ENCODE peak calls at places on chromosomes 7 and 10, in four cellular contexts. One of them, this sample, is unnamed.
A peak's percentile ranks its signal among the peaks of the same experiment; 100 is the strongest.

GRCh38 chr10:69278446-69278963 is at the start of gene HK1:
- DNase-seq in A549: no peak
- DNase-seq in K562: no peak
- DNase-seq in HepG2: no peak
- DNase-seq in this sample: no peak

GRCh38 chr7:20222219-20222828 is 5.1 kb upstream of the MACC1 start:
- DNase-seq in HepG2: no peak
- DNase-seq in K562: peak; percentile 6
- DNase-seq in A549: no peak
- DNase-seq in this sample: no peak

GRCh38 chr7:122528879-122529481 is 169.9 kb downstream of the RNF133 start:
- DNase-seq in A549: peak; percentile 43
- DNase-seq in K562: peak; percentile 45
- DNase-seq in HepG2: peak; percentile 21
- DNase-seq in this sample: peak; percentile 37

GRCh38 chr10:50739618-50740350 is at the start of gene ASAH2B:
- DNase-seq in HepG2: peak; percentile 78
- DNase-seq in A549: peak; percentile 87
- DNase-seq in K562: peak; percentile 93
- DNase-seq in this sample: peak; percentile 74

GRCh38 chr10:68601490-68602265 is 41.5 kb downstream of the TET1 start:
- DNase-seq in HepG2: no peak
- DNase-seq in A549: no peak
- DNase-seq in K562: no peak
- DNase-seq in this sample: no peak

GRCh38 chr7:110604206-110604605 is 486.7 kb upstream of the LRRN3 start:
- DNase-seq in HepG2: no peak
- DNase-seq in K562: no peak
- DNase-seq in A549: no peak
- DNase-seq in this sample: no peak

GRCh38 chr10:13928362-13928921 is 341.7 kb downstream of the PRPF18 start:
- DNase-seq in A549: no peak
- DNase-seq in K562: no peak
- DNase-seq in HepG2: no peak
- DNase-seq in this sample: no peak

GRCh38 chr7:154503962-154504550 is 451.9 kb downstream of the DPP6 start:
- DNase-seq in K562: peak; percentile 57
- DNase-seq in HepG2: peak; percentile 19
- DNase-seq in A549: peak; percentile 41
- DNase-seq in this sample: peak; percentile 21

GRCh38 chr7:149306854-149307253 is 44.9 kb downstream of the ZNF783 start:
- DNase-seq in A549: no peak
- DNase-seq in K562: no peak
- DNase-seq in HepG2: no peak
- DNase-seq in this sample: no peak

GRCh38 chr10:99682752-99683151 is 23.4 kb downstream of the ENTPD7 start:
- DNase-seq in K562: no peak
- DNase-seq in A549: peak; percentile 40
- DNase-seq in HepG2: no peak
- DNase-seq in this sample: no peak

GRCh38 chr7:6273917-6274630 is 1.6 kb upstream of the CYTH3 start:
- DNase-seq in HepG2: no peak
- DNase-seq in K562: no peak
- DNase-seq in A549: no peak
- DNase-seq in this sample: no peak

GRCh38 chr7:39709768-39710291 is 86.5 kb downstream of the RALA start:
- DNase-seq in K562: no peak
- DNase-seq in HepG2: no peak
- DNase-seq in A549: no peak
- DNase-seq in this sample: peak; percentile 91

GRCh38 chr10:121138112-121138860 is 287.1 kb downstream of the WDR11 start:
- DNase-seq in HepG2: no peak
- DNase-seq in K562: no peak
- DNase-seq in A549: no peak
- DNase-seq in this sample: no peak

GRCh38 chr7:888081-889024 is 12.0 kb downstream of the GET4 start:
- DNase-seq in K562: no peak
- DNase-seq in A549: no peak
- DNase-seq in HepG2: no peak
- DNase-seq in this sample: no peak

GRCh38 chr7:134690016-134690415 is 43.4 kb downstream of the BPGM start:
- DNase-seq in HepG2: no peak
- DNase-seq in A549: peak; percentile 40
- DNase-seq in K562: no peak
- DNase-seq in this sample: peak; percentile 81

GRCh38 chr7:28841766-28842165 is 116.4 kb downstream of the TRIL start:
- DNase-seq in HepG2: no peak
- DNase-seq in K562: no peak
- DNase-seq in A549: no peak
- DNase-seq in this sample: no peak

GRCh38 chr10:24533981-24534380 is 189.7 kb downstream of the ARHGAP21 start:
- DNase-seq in A549: no peak
- DNase-seq in K562: no peak
- DNase-seq in HepG2: no peak
- DNase-seq in this sample: no peak

GRCh38 chr10:80202934-80203834 is 2.2 kb downstream of the ANXA11 start:
- DNase-seq in A549: peak; percentile 75
- DNase-seq in HepG2: peak; percentile 77
- DNase-seq in K562: peak; percentile 94
- DNase-seq in this sample: peak; percentile 85

GRCh38 chr10:52256832-52257691 is 57.0 kb upstream of the DKK1 start:
- DNase-seq in K562: no peak
- DNase-seq in HepG2: no peak
- DNase-seq in A549: peak; percentile 28
- DNase-seq in this sample: peak; percentile 31

GRCh38 chr10:74825371-74826141 is 844 bp upstream of the KAT6B start:
- DNase-seq in HepG2: no peak
- DNase-seq in A549: no peak
- DNase-seq in K562: peak; percentile 56
- DNase-seq in this sample: no peak

GRCh38 chr7:100475549-100475948 is 3.5 kb downstream of the TSC22D4 start:
- DNase-seq in K562: peak; percentile 92
- DNase-seq in A549: no peak
- DNase-seq in HepG2: no peak
- DNase-seq in this sample: no peak

GRCh38 chr7:29243777-29244655 is 49.4 kb downstream of the CHN2 start:
- DNase-seq in A549: peak; percentile 52
- DNase-seq in HepG2: no peak
- DNase-seq in K562: peak; percentile 23
- DNase-seq in this sample: no peak

GRCh38 chr7:82527831-82528230 is 84.3 kb upstream of the CACNA2D1 start:
- DNase-seq in K562: no peak
- DNase-seq in A549: no peak
- DNase-seq in HepG2: no peak
- DNase-seq in this sample: peak; percentile 30

GRCh38 chr10:110530131-110530831 is 32.6 kb downstream of the DUSP5 start:
- DNase-seq in HepG2: peak; percentile 16
- DNase-seq in K562: no peak
- DNase-seq in A549: peak; percentile 88
- DNase-seq in this sample: no peak

GRCh38 chr10:124646483-124647352 is 97.5 kb downstream of the FAM53B start:
- DNase-seq in HepG2: peak; percentile 43
- DNase-seq in K562: peak; percentile 77
- DNase-seq in A549: peak; percentile 38
- DNase-seq in this sample: peak; percentile 88

GRCh38 chr10:121310151-121310711 is 288.0 kb downstream of the FGFR2 start:
- DNase-seq in HepG2: no peak
- DNase-seq in K562: no peak
- DNase-seq in A549: no peak
- DNase-seq in this sample: no peak

GRCh38 chr10:69697006-69697405 is 67.0 kb downstream of the FAM241B start:
- DNase-seq in A549: no peak
- DNase-seq in K562: no peak
- DNase-seq in HepG2: no peak
- DNase-seq in this sample: no peak

GRCh38 chr7:129462445-129462844 is 28.2 kb downstream of the STRIP2 start:
- DNase-seq in A549: no peak
- DNase-seq in K562: no peak
- DNase-seq in HepG2: no peak
- DNase-seq in this sample: no peak

GRCh38 chr7:4641667-4642467 is 40.2 kb upstream of the FOXK1 start:
- DNase-seq in HepG2: peak; percentile 86
- DNase-seq in K562: peak; percentile 96
- DNase-seq in A549: peak; percentile 96
- DNase-seq in this sample: peak; percentile 89

GRCh38 chr10:11874568-11875182 is 51.5 kb downstream of the PROSER2 start:
- DNase-seq in HepG2: peak; percentile 80
- DNase-seq in K562: peak; percentile 95
- DNase-seq in A549: peak; percentile 65
- DNase-seq in this sample: peak; percentile 12

GRCh38 chr7:75905785-75906604 is 9.0 kb upstream of the POR start:
- DNase-seq in K562: no peak
- DNase-seq in A549: peak; percentile 87
- DNase-seq in HepG2: peak; percentile 97
- DNase-seq in this sample: peak; percentile 64

GRCh38 chr10:70596860-70597809 is 5.4 kb downstream of the PRF1 start:
- DNase-seq in HepG2: peak; percentile 19
- DNase-seq in K562: peak; percentile 55
- DNase-seq in A549: no peak
- DNase-seq in this sample: no peak

GRCh38 chr10:68315582-68315981 is 16.3 kb upstream of the HNRNPH3 start:
- DNase-seq in HepG2: no peak
- DNase-seq in A549: no peak
- DNase-seq in K562: no peak
- DNase-seq in this sample: no peak

GRCh38 chr10:63829020-63829419 is 307.8 kb downstream of the REEP3 start:
- DNase-seq in K562: no peak
- DNase-seq in A549: peak; percentile 2
- DNase-seq in HepG2: no peak
- DNase-seq in this sample: no peak

GRCh38 chr10:6558272-6558671 is 21.8 kb downstream of the PRKCQ start:
- DNase-seq in K562: no peak
- DNase-seq in A549: no peak
- DNase-seq in HepG2: no peak
- DNase-seq in this sample: no peak

GRCh38 chr7:9302436-9302835 is 869.0 kb downstream of the NXPH1 start:
- DNase-seq in HepG2: no peak
- DNase-seq in A549: no peak
- DNase-seq in K562: no peak
- DNase-seq in this sample: no peak

GRCh38 chr7:9307131-9307530 is 873.7 kb downstream of the NXPH1 start:
- DNase-seq in K562: no peak
- DNase-seq in A549: no peak
- DNase-seq in HepG2: no peak
- DNase-seq in this sample: no peak
- TF ChIP-seq MAZ in K562: no peak
- TF ChIP-seq MAZ in A549: no peak
- TF ChIP-seq MAZ in HepG2: no peak
- TF ChIP-seq MAZ in this sample: no peak

DNA sequence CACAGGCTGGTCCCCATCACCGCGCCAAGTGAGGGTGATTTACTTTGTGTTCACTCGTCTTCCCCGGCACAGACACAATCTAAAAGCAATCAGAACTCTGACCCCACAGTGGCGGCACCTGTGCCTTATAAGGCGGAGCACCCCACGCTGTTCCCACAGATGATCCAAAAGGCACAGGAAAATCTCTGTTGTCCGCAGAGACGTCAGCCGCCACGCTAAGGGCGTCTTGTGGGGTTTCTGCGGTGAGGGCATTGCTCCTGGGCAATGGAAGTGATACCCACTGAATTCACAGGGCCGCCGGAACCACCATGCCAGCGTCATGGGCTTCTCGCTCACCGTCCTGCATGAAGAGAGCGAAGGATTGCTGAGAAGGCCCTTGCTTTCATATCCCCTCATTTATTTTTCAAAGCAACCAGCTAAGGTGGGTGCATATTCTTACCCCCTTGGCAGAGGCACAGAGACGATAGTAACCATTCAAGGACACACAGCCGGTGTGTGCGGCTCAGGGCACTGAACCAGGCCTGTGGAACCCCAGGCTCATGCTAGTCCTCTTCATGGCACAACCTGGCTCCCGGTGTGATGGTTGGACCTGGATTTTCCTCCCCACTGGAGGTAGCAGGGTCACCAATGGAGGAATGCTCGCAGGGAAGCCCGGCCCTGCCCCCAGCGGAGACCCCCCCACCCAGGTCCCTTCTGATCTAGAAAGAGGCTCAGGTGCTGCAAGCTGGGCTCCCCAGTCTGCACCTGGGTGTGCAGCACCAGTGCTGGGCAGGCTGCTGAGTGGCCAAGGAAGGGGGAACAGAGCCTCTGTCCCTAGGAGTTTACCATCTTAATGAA is 279.0 kb downstream of the TCERG1L start:
- DNase-seq in HepG2: no peak
- DNase-seq in A549: no peak
- DNase-seq in K562: no peak
- DNase-seq in this sample: no peak
- TF ChIP-seq MAZ in HepG2: no peak
- TF ChIP-seq MAZ in A549: no peak
- TF ChIP-seq MAZ in K562: no peak
- TF ChIP-seq MAZ in this sample: no peak

DNA sequence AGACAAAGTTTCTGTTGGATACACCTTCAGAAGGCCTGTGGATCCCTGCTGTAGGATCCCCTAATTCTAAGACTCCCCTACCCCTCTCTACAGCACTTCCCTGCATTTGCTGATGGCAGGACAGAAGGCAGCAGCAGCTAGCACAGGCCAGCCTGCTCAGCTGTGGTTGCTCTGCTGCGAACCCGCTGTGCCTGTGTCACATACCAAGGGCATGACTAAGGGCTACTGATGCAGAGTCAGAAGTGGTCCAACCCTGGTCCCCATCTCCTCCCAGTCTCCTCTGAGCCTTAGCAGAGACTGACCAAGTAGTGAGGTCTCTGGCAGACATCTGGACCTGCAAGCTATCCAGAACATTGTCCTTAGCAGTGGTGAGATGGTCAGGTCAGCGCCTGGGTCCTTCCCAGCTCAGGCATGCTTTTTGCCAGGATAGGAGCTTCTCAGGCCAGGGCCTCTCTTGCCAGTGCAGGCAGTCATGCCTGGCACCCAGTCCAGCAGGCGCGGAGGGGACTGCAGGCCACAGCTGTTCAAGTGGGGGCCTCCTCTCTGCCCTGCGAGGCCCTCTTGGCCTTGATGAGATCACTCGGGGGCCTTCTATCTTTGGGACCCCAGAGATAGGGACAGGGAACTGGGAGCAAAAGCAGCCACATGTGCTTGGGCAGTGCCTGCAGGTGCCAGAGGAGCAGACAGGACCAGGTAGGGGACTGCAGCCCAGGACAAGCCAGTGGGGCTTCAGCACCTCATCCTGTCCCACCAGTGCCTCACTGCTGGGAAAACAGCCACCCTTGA is 146.4 kb downstream of the ZNF248 start:
- DNase-seq in HepG2: no peak
- DNase-seq in K562: no peak
- DNase-seq in A549: peak; percentile 14
- DNase-seq in this sample: no peak
- TF ChIP-seq MAZ in HepG2: no peak
- TF ChIP-seq MAZ in K562: no peak
- TF ChIP-seq MAZ in A549: no peak
- TF ChIP-seq MAZ in this sample: no peak

GRCh38 chr10:30155401-30155800 is 96.0 kb upstream of the JCAD start:
- DNase-seq in HepG2: no peak
- DNase-seq in K562: no peak
- DNase-seq in A549: no peak
- DNase-seq in this sample: peak; percentile 16

GRCh38 chr10:30154561-30154960 is 95.2 kb upstream of the JCAD start:
- DNase-seq in K562: no peak
- DNase-seq in HepG2: no peak
- DNase-seq in A549: no peak
- DNase-seq in this sample: no peak

GRCh38 chr10:30154126-30154525 is 94.7 kb upstream of the JCAD start:
- DNase-seq in K562: no peak
- DNase-seq in A549: no peak
- DNase-seq in HepG2: no peak
- DNase-seq in this sample: no peak

GRCh38 chr10:30151581-30152389 is 92.4 kb upstream of the JCAD start:
- DNase-seq in K562: peak; percentile 87
- DNase-seq in HepG2: no peak
- DNase-seq in A549: peak; percentile 76
- DNase-seq in this sample: peak; percentile 88
- TF ChIP-seq MAZ in K562: no peak
- TF ChIP-seq MAZ in HepG2: no peak
- TF ChIP-seq MAZ in A549: no peak
- TF ChIP-seq MAZ in this sample: no peak